ENCODE peak calls at places on chromosomes 13 and 19, in nine cellular contexts. S is activated CD8-positive, alpha-beta T cell treated with anti-CD3 and anti-CD28 coated beads, Interleukin-2, amount 10 ng/mL, durations not matched to agents 7 days and 5 days; Z is psoas muscle; E is NCI-H187 treated with DMSO at 0.1 percent for 48 hours; N is GM03348; Y is progenitor cell of endocrine pancreas; C is ACHN; G is T-helper 1 cell; F is GM12864. A is an unnamed sample.

GRCh38 chr19:18657590-18658365 is 20.9 kb downstream of the KLHL26 start:
- DNase-seq in S (no peak), Z (peak), E (no peak), N (no peak), Y (no peak), C (no peak), G (no peak), F (no peak), A (peak)

GRCh38 chr13:19713186-19713965 is 69.4 kb downstream of the PSPC1 start:
- DNase-seq in S (no peak), Z (no peak), E (no peak), N (peak), Y (no peak), C (no peak), G (no peak), F (peak), A (no peak)

GRCh38 chr19:48991823-48992570 is 1.1 kb downstream of the GYS1 start:
- DNase-seq in S (no peak), Z (peak), E (no peak), N (peak), Y (no peak), C (peak), G (no peak), F (no peak), A (peak)

GRCh38 chr13:43933378-43933777 is 53.7 kb downstream of the LACC1 start:
- DNase-seq in S (no peak), Z (no peak), E (no peak), N (no peak), Y (no peak), C (no peak), G (no peak), F (peak), A (no peak)

GRCh38 chr13:88704600-88705275 is 1033.6 kb downstream of the SLITRK5 start:
- DNase-seq in S (no peak), Z (no peak), E (no peak), N (no peak), Y (no peak), C (no peak), G (no peak), F (no peak), A (no peak)

GRCh38 chr19:18495204-18495911 is 26.5 kb downstream of the ELL start:
- DNase-seq in S (no peak), Z (no peak), E (no peak), N (no peak), Y (no peak), C (no peak), G (no peak), F (no peak), A (peak)

GRCh38 chr13:114263590-114263989 is 17.8 kb upstream of the UPF3A start:
- DNase-seq in S (peak), Z (no peak), E (peak), N (no peak), Y (no peak), C (no peak), G (no peak), F (no peak), A (no peak)

GRCh38 chr13:21526707-21527454 is 67.8 kb upstream of the ZDHHC20 start:
- DNase-seq in S (no peak), Z (no peak), E (no peak), N (no peak), Y (no peak), C (no peak), G (no peak), F (no peak), A (no peak)

GRCh38 chr13:42803563-42804212 is 22.3 kb downstream of the FAM216B start:
- DNase-seq in S (no peak), Z (no peak), E (no peak), N (no peak), Y (no peak), C (no peak), G (no peak), F (no peak), A (no peak)

GRCh38 chr13:31050486-31051400 is 111.0 kb downstream of the HSPH1 start:
- DNase-seq in S (no peak), Z (no peak), E (no peak), N (no peak), Y (no peak), C (peak), G (no peak), F (no peak), A (no peak)